ENCODE peak calls at places on chromosomes 5 and 9, in six cellular contexts. One of them, this sample, is unnamed.

GRCh38 chr5:79878721-79879336 is 112.2 kb downstream of the MTX3 start:
- DNase-seq in ecto neural progenitor cell: peak; percentile 58
- DNase-seq in EL: peak; percentile 26
- DNase-seq in T-helper 1 cell: no peak
- DNase-seq in SJSA1: no peak
- DNase-seq in activated T-helper 1 cell treated with Interleukin-2 at 50 U/mL for 16 hours: no peak
- DNase-seq in this sample: no peak

GRCh38 chr5:9318031-9318430 is 227.8 kb downstream of the SEMA5A start:
- DNase-seq in activated T-helper 1 cell treated with Interleukin-2 at 50 U/mL for 16 hours: no peak
- DNase-seq in ecto neural progenitor cell: no peak
- DNase-seq in T-helper 1 cell: no peak
- DNase-seq in EL: no peak
- DNase-seq in SJSA1: no peak
- DNase-seq in this sample: no peak

GRCh38 chr9:81116340-81117207 is 572.8 kb downstream of the TLE1 start:
- DNase-seq in activated T-helper 1 cell treated with Interleukin-2 at 50 U/mL for 16 hours: no peak
- DNase-seq in T-helper 1 cell: no peak
- DNase-seq in SJSA1: no peak
- DNase-seq in EL: no peak
- DNase-seq in ecto neural progenitor cell: no peak
- DNase-seq in this sample: no peak

GRCh38 chr9:128498911-128499310 is 5.6 kb upstream of the GLE1 start:
- DNase-seq in EL: no peak
- DNase-seq in T-helper 1 cell: no peak
- DNase-seq in SJSA1: no peak
- DNase-seq in activated T-helper 1 cell treated with Interleukin-2 at 50 U/mL for 16 hours: no peak
- DNase-seq in ecto neural progenitor cell: no peak
- DNase-seq in this sample: no peak

GRCh38 chr9:71677209-71677608 is 91.1 kb downstream of the CEMIP2 start:
- DNase-seq in EL: no peak
- DNase-seq in SJSA1: no peak
- DNase-seq in ecto neural progenitor cell: no peak
- DNase-seq in activated T-helper 1 cell treated with Interleukin-2 at 50 U/mL for 16 hours: no peak
- DNase-seq in T-helper 1 cell: no peak
- DNase-seq in this sample: no peak

GRCh38 chr5:142805339-142805738 is 35.2 kb downstream of the ARHGAP26 start:
- DNase-seq in ecto neural progenitor cell: no peak
- DNase-seq in activated T-helper 1 cell treated with Interleukin-2 at 50 U/mL for 16 hours: no peak
- DNase-seq in T-helper 1 cell: no peak
- DNase-seq in SJSA1: no peak
- DNase-seq in EL: no peak
- DNase-seq in this sample: no peak

GRCh38 chr5:75054110-75054930 is 2.0 kb upstream of the GCNT4 start:
- DNase-seq in SJSA1: peak; percentile 52
- DNase-seq in activated T-helper 1 cell treated with Interleukin-2 at 50 U/mL for 16 hours: no peak
- DNase-seq in ecto neural progenitor cell: peak; percentile 73
- DNase-seq in EL: peak; percentile 59
- DNase-seq in T-helper 1 cell: no peak
- DNase-seq in this sample: peak; percentile 74

GRCh38 chr9:134384811-134385479 is 58.7 kb downstream of the RXRA start:
- DNase-seq in SJSA1: no peak
- DNase-seq in T-helper 1 cell: no peak
- DNase-seq in EL: no peak
- DNase-seq in ecto neural progenitor cell: peak; percentile 67
- DNase-seq in activated T-helper 1 cell treated with Interleukin-2 at 50 U/mL for 16 hours: no peak
- DNase-seq in this sample: no peak

GRCh38 chr9:97109194-97109811 is 70.4 kb upstream of the CTSV start:
- DNase-seq in T-helper 1 cell: no peak
- DNase-seq in EL: peak; percentile 50
- DNase-seq in activated T-helper 1 cell treated with Interleukin-2 at 50 U/mL for 16 hours: no peak
- DNase-seq in SJSA1: no peak
- DNase-seq in ecto neural progenitor cell: peak; percentile 59
- DNase-seq in this sample: no peak

GRCh38 chr9:133275105-133276000 is at the start of gene ABO:
- DNase-seq in T-helper 1 cell: no peak
- DNase-seq in ecto neural progenitor cell: no peak
- DNase-seq in EL: no peak
- DNase-seq in SJSA1: no peak
- DNase-seq in activated T-helper 1 cell treated with Interleukin-2 at 50 U/mL for 16 hours: no peak
- DNase-seq in this sample: no peak

GRCh38 chr5:163916376-163916775 is 411.0 kb downstream of the MAT2B start:
- DNase-seq in SJSA1: no peak
- DNase-seq in T-helper 1 cell: no peak
- DNase-seq in activated T-helper 1 cell treated with Interleukin-2 at 50 U/mL for 16 hours: no peak
- DNase-seq in EL: no peak
- DNase-seq in ecto neural progenitor cell: no peak
- DNase-seq in this sample: no peak

GRCh38 chr5:157827429-157827828 is 31.5 kb downstream of the CLINT1 start:
- DNase-seq in SJSA1: no peak
- DNase-seq in activated T-helper 1 cell treated with Interleukin-2 at 50 U/mL for 16 hours: no peak
- DNase-seq in EL: peak; percentile 39
- DNase-seq in T-helper 1 cell: no peak
- DNase-seq in ecto neural progenitor cell: no peak
- DNase-seq in this sample: no peak

GRCh38 chr5:57207007-57207653 is 33.3 kb downstream of the GPBP1 start:
- DNase-seq in EL: no peak
- DNase-seq in ecto neural progenitor cell: no peak
- DNase-seq in activated T-helper 1 cell treated with Interleukin-2 at 50 U/mL for 16 hours: no peak
- DNase-seq in SJSA1: no peak
- DNase-seq in T-helper 1 cell: no peak
- DNase-seq in this sample: no peak

GRCh38 chr5:54148062-54148461 is 162.3 kb downstream of the ARL15 start:
- DNase-seq in ecto neural progenitor cell: no peak
- DNase-seq in EL: no peak
- DNase-seq in activated T-helper 1 cell treated with Interleukin-2 at 50 U/mL for 16 hours: no peak
- DNase-seq in T-helper 1 cell: no peak
- DNase-seq in SJSA1: no peak
- DNase-seq in this sample: no peak

GRCh38 chr5:55982957-55983381 is 11.8 kb downstream of the IL6ST start:
- DNase-seq in activated T-helper 1 cell treated with Interleukin-2 at 50 U/mL for 16 hours: no peak
- DNase-seq in SJSA1: no peak
- DNase-seq in ecto neural progenitor cell: no peak
- DNase-seq in T-helper 1 cell: no peak
- DNase-seq in EL: no peak
- DNase-seq in this sample: no peak

GRCh38 chr5:95959964-95960801 is 1.5 kb downstream of the ELL2 start:
- DNase-seq in EL: peak; percentile 37
- DNase-seq in T-helper 1 cell: no peak
- DNase-seq in SJSA1: no peak
- DNase-seq in activated T-helper 1 cell treated with Interleukin-2 at 50 U/mL for 16 hours: no peak
- DNase-seq in ecto neural progenitor cell: peak; percentile 44
- DNase-seq in this sample: peak; percentile 74

GRCh38 chr9:130627896-130628792 is 36.2 kb upstream of the PRDM12 start:
- DNase-seq in T-helper 1 cell: no peak
- DNase-seq in EL: no peak
- DNase-seq in ecto neural progenitor cell: no peak
- DNase-seq in SJSA1: no peak
- DNase-seq in activated T-helper 1 cell treated with Interleukin-2 at 50 U/mL for 16 hours: no peak
- DNase-seq in this sample: no peak

GRCh38 chr9:126809068-126809467 is 4.2 kb downstream of the ZBTB43 start:
- DNase-seq in activated T-helper 1 cell treated with Interleukin-2 at 50 U/mL for 16 hours: no peak
- DNase-seq in SJSA1: no peak
- DNase-seq in ecto neural progenitor cell: no peak
- DNase-seq in EL: no peak
- DNase-seq in T-helper 1 cell: no peak
- DNase-seq in this sample: no peak

This sample was measured in sigmoid colon.